ENCODE peak calls at places on chromosomes 2 and 18, in five cellular contexts. One of them, this sample, is unnamed.

GRCh38 chr2:16002144-16002543 is 61.8 kb downstream of the MYCN start:
- DNase-seq in A549: no peak
- DNase-seq in K562: no peak
- DNase-seq in H1: no peak
- DNase-seq in HepG2: no peak
- DNase-seq in this sample: no peak

GRCh38 chr2:225999692-226000091 is 600.2 kb downstream of the NYAP2 start:
- DNase-seq in HepG2: no peak
- DNase-seq in A549: no peak
- DNase-seq in K562: no peak
- DNase-seq in H1: no peak
- DNase-seq in this sample: no peak

GRCh38 chr2:165889158-165889557 is 64.4 kb downstream of the TTC21B start:
- DNase-seq in K562: no peak
- DNase-seq in A549: no peak
- DNase-seq in HepG2: no peak
- DNase-seq in H1: no peak
- DNase-seq in this sample: no peak

GRCh38 chr2:200025717-200026116 is 70.3 kb downstream of the MAIP1 start:
- DNase-seq in A549: no peak
- DNase-seq in K562: no peak
- DNase-seq in HepG2: no peak
- DNase-seq in H1: no peak
- DNase-seq in this sample: no peak

GRCh38 chr2:126187665-126188064 is 468.3 kb upstream of the GYPC start:
- DNase-seq in H1: no peak
- DNase-seq in HepG2: no peak
- DNase-seq in K562: no peak
- DNase-seq in A549: no peak
- DNase-seq in this sample: no peak

GRCh38 chr2:98769784-98770183 is 38.9 kb upstream of the MGAT4A start:
- DNase-seq in A549: no peak
- DNase-seq in H1: no peak
- DNase-seq in HepG2: peak; percentile 40
- DNase-seq in K562: no peak
- DNase-seq in this sample: no peak

GRCh38 chr18:79455261-79455660 is 59.5 kb downstream of the NFATC1 start:
- DNase-seq in A549: no peak
- DNase-seq in HepG2: no peak
- DNase-seq in H1: no peak
- DNase-seq in K562: no peak
- DNase-seq in this sample: no peak

GRCh38 chr2:201798252-201798918 is 8.0 kb upstream of the CDK15 start:
- DNase-seq in HepG2: no peak
- DNase-seq in A549: peak; percentile 12
- DNase-seq in K562: no peak
- DNase-seq in H1: no peak
- DNase-seq in this sample: no peak

GRCh38 chr2:237150186-237150585 is 64.5 kb downstream of the COPS8 start:
- DNase-seq in A549: no peak
- DNase-seq in H1: no peak
- DNase-seq in K562: no peak
- DNase-seq in HepG2: no peak
- DNase-seq in this sample: no peak

GRCh38 chr2:52054824-52055223 is 1022.9 kb upstream of the NRXN1 start:
- DNase-seq in H1: no peak
- DNase-seq in A549: no peak
- DNase-seq in K562: no peak
- DNase-seq in HepG2: no peak
- DNase-seq in this sample: no peak

GRCh38 chr2:157250836-157251235 is 6.7 kb upstream of the GALNT5 start:
- DNase-seq in A549: no peak
- DNase-seq in HepG2: no peak
- DNase-seq in K562: no peak
- DNase-seq in H1: no peak
- DNase-seq in this sample: no peak

GRCh38 chr2:26298638-26299393 is 47.1 kb upstream of the SELENOI start:
- DNase-seq in H1: peak; percentile 71
- DNase-seq in K562: no peak
- DNase-seq in HepG2: peak; percentile 27
- DNase-seq in A549: no peak
- DNase-seq in this sample: peak; percentile 9

GRCh38 chr2:10254373-10255188 is 48.1 kb upstream of the HPCAL1 start:
- DNase-seq in A549: peak; percentile 39
- DNase-seq in H1: no peak
- DNase-seq in HepG2: no peak
- DNase-seq in K562: peak; percentile 79
- DNase-seq in this sample: no peak

GRCh38 chr18:47881752-47882455 is 48.6 kb downstream of the SMAD2 start:
- DNase-seq in A549: peak; percentile 64
- DNase-seq in K562: no peak
- DNase-seq in HepG2: peak; percentile 66
- DNase-seq in H1: no peak
- DNase-seq in this sample: no peak

GRCh38 chr2:9240745-9241144 is 34.1 kb downstream of the ASAP2 start:
- DNase-seq in H1: no peak
- DNase-seq in A549: no peak
- DNase-seq in HepG2: no peak
- DNase-seq in K562: no peak
- DNase-seq in this sample: no peak

GRCh38 chr18:75247601-75248421 is 37.2 kb downstream of the TSHZ1 start:
- DNase-seq in H1: no peak
- DNase-seq in K562: no peak
- DNase-seq in A549: peak; percentile 7
- DNase-seq in HepG2: peak; percentile 6
- DNase-seq in this sample: no peak

GRCh38 chr2:157897106-157897971 is 21.2 kb upstream of the ACVR1 start:
- DNase-seq in K562: no peak
- DNase-seq in HepG2: no peak
- DNase-seq in A549: no peak
- DNase-seq in H1: no peak
- DNase-seq in this sample: no peak

GRCh38 chr2:140863713-140864112 is 1267.1 kb downstream of the LRP1B start:
- DNase-seq in A549: peak; percentile 74
- DNase-seq in HepG2: peak; percentile 51
- DNase-seq in K562: no peak
- DNase-seq in H1: no peak
- DNase-seq in this sample: peak; percentile 13

GRCh38 chr2:123359636-123360035 is 665.5 kb upstream of the CNTNAP5 start:
- DNase-seq in A549: no peak
- DNase-seq in H1: no peak
- DNase-seq in K562: no peak
- DNase-seq in HepG2: no peak
- DNase-seq in this sample: no peak

GRCh38 chr18:59607471-59607870 is 89.8 kb downstream of the CCBE1 start:
- DNase-seq in K562: no peak
- DNase-seq in HepG2: no peak
- DNase-seq in A549: no peak
- DNase-seq in H1: no peak
- DNase-seq in this sample: no peak

GRCh38 chr2:25341753-25342371 is at the start of gene DNMT3A:
- DNase-seq in H1: no peak
- DNase-seq in A549: peak; percentile 59
- DNase-seq in K562: peak; percentile 81
- DNase-seq in HepG2: no peak
- DNase-seq in this sample: no peak

GRCh38 chr2:231745303-231746038 is 35.6 kb downstream of the PDE6D start:
- DNase-seq in HepG2: no peak
- DNase-seq in A549: no peak
- DNase-seq in K562: no peak
- DNase-seq in H1: no peak
- DNase-seq in this sample: no peak

GRCh38 chr2:180873219-180873618 is 107.2 kb upstream of the UBE2E3 start:
- DNase-seq in K562: no peak
- DNase-seq in H1: no peak
- DNase-seq in A549: peak; percentile 12
- DNase-seq in HepG2: no peak
- DNase-seq in this sample: no peak

GRCh38 chr18:31250902-31251301 is 67.1 kb upstream of the DSG1 start:
- DNase-seq in HepG2: no peak
- DNase-seq in K562: no peak
- DNase-seq in H1: no peak
- DNase-seq in A549: no peak
- DNase-seq in this sample: no peak

GRCh38 chr2:130768191-130768855 is 13.0 kb downstream of the AMER3 start:
- DNase-seq in A549: no peak
- DNase-seq in K562: peak; percentile 48
- DNase-seq in HepG2: no peak
- DNase-seq in H1: no peak
- DNase-seq in this sample: no peak

GRCh38 chr2:188159484-188159883 is 132.2 kb upstream of the GULP1 start:
- DNase-seq in H1: no peak
- DNase-seq in K562: no peak
- DNase-seq in HepG2: no peak
- DNase-seq in A549: no peak
- DNase-seq in this sample: no peak

GRCh38 chr2:43005975-43006833 is 213.8 kb upstream of the HAAO start:
- DNase-seq in K562: no peak
- DNase-seq in H1: no peak
- DNase-seq in HepG2: no peak
- DNase-seq in A549: no peak
- DNase-seq in this sample: no peak

GRCh38 chr2:158999458-158999857 is 31.0 kb downstream of the TANC1 start:
- DNase-seq in H1: no peak
- DNase-seq in HepG2: peak; percentile 90
- DNase-seq in A549: peak; percentile 14
- DNase-seq in K562: no peak
- DNase-seq in this sample: no peak

GRCh38 chr2:176419591-176420071 is 150.4 kb downstream of the MTX2 start:
- DNase-seq in K562: no peak
- DNase-seq in H1: no peak
- DNase-seq in A549: no peak
- DNase-seq in HepG2: no peak
- DNase-seq in this sample: no peak

GRCh38 chr2:100939445-100939844 is 62.6 kb upstream of the RPL31 start:
- DNase-seq in A549: no peak
- DNase-seq in HepG2: no peak
- DNase-seq in H1: no peak
- DNase-seq in K562: no peak
- DNase-seq in this sample: no peak
- TF ChIP-seq KDM1A in A549: no peak
- TF ChIP-seq KDM1A in HepG2: no peak
- TF ChIP-seq KDM1A in H1: no peak
- TF ChIP-seq KDM1A in K562: no peak
- TF ChIP-seq KDM1A in this sample: no peak

GRCh38 chr2:229714080-229714735 is at the start of gene DNER:
- DNase-seq in H1: no peak
- DNase-seq in HepG2: no peak
- DNase-seq in K562: peak; percentile 78
- DNase-seq in A549: no peak
- DNase-seq in this sample: no peak
- TF ChIP-seq KDM1A in H1: no peak
- TF ChIP-seq KDM1A in HepG2: no peak
- TF ChIP-seq KDM1A in K562: no peak
- TF ChIP-seq KDM1A in A549: no peak
- TF ChIP-seq KDM1A in this sample: no peak

GRCh38 chr2:74576830-74577229 is 22.3 kb downstream of the DOK1 start:
- DNase-seq in K562: no peak
- DNase-seq in HepG2: no peak
- DNase-seq in A549: no peak
- DNase-seq in H1: no peak
- DNase-seq in this sample: no peak

GRCh38 chr2:74575320-74575719 is 20.8 kb downstream of the DOK1 start:
- DNase-seq in HepG2: no peak
- DNase-seq in A549: no peak
- DNase-seq in K562: no peak
- DNase-seq in H1: no peak
- DNase-seq in this sample: no peak

GRCh38 chr2:74576151-74576755 is 21.7 kb downstream of the DOK1 start:
- DNase-seq in K562: no peak
- DNase-seq in H1: no peak
- DNase-seq in HepG2: no peak
- DNase-seq in A549: no peak
- DNase-seq in this sample: no peak

GRCh38 chr2:74572178-74572925 is 17.8 kb downstream of the DOK1 start:
- DNase-seq in H1: no peak
- DNase-seq in A549: no peak
- DNase-seq in K562: no peak
- DNase-seq in HepG2: no peak
- DNase-seq in this sample: no peak

DNA sequence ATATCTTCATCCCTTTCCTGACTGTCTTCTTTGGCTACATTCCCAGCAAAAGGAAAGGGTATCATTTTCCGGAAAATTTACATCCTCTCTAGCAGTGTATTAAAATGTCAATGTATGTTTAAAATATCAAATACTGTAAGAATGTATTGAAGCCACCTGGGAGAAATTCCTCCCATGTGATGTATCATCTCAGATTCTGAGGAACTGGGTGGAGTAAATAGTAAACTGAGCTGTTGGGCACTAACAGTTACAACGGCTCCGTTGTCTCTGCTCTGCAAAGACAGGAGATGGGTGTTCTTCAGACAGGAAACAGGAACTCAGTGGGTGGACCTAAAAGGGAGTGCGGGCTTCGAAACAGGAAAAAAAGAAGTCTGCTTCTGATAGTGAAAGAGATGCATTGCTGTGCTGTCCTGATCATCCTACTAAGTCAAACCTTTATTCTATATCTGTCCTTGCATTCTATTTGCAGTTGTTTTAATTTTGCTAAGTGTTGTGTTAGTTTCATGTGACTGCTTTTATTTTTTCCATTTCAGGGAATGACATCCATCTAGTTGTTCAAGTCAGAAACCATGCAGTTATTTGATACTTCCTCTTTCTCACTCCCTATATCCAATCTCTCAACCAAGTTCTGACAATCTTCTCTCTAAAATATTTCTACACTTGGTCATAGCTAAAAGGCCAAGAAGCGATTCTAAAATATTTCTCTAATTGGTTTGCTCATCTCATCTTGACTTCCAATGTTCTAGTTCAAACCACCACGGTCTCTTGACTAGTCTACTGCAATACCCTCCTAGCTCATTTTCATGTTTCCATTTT is 19.4 kb downstream of the DOK1 start:
- DNase-seq in K562: no peak
- DNase-seq in HepG2: no peak
- DNase-seq in H1: no peak
- DNase-seq in A549: no peak
- DNase-seq in this sample: peak; percentile 59
- TF ChIP-seq KDM1A in K562: no peak
- TF ChIP-seq KDM1A in HepG2: no peak
- TF ChIP-seq KDM1A in H1: no peak
- TF ChIP-seq KDM1A in A549: no peak
- TF ChIP-seq KDM1A in this sample: no peak

DNA sequence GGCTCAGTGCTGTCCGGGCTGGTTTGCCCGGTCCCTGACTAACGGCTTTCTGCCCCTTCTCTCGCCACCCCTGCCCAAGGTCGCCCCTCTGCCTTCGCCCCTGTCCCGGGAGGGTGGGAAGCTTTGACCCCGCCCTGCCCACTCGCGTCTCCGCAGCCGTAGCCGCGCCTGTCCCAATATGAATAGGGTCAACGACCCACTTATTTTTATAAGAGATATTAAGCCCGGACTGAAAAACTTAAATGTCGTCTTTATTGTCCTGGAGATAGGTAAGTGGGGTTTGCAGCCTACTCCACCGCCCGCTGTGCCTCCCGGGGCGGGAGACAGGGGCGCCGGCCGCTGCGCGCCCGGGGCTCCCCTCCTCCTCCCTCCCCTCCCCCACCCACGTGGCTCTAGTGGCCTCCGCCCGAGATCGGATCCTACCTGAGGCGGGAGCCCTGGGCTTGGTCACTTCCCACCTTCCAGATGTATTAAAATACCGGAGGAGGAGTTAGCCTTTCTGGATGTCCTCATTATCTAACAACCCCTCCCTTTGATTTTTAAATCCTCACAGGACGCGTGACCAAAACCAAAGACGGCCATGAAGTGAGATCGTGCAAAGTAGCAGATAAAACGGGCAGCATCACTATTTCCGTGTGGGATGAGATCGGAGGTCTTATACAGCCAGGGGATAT is 638 bp downstream of the NABP1 start:
- DNase-seq in HepG2: peak; percentile 36
- DNase-seq in K562: peak; percentile 67
- DNase-seq in A549: peak; percentile 61
- DNase-seq in H1: peak; percentile 55
- DNase-seq in this sample: no peak
- TF ChIP-seq KDM1A in HepG2: no peak
- TF ChIP-seq KDM1A in K562: no peak
- TF ChIP-seq KDM1A in A549: no peak
- TF ChIP-seq KDM1A in H1: no peak
- TF ChIP-seq KDM1A in this sample: no peak

This sample was measured in GM12878.